ENCODE peak calls at places on chromosomes 11 and 22, in nine cellular contexts. One of them, this sample, is unnamed.

GRCh38 chr11:125938418-125938817 is 7.4 kb upstream of the VSIG10L2 start:
- DNase-seq in K562: no peak
- DNase-seq in activated CD4-positive, alpha-beta memory T cell treated with anti-CD3 and anti-CD28 coated beads, Interleukin-2, amount 10 ng/mL, durations not matched to agents 7 days and 5 days: no peak
- DNase-seq in posterior vena cava: peak
- DNase-seq in HS-27A: no peak
- DNase-seq in HL-60: peak
- DNase-seq in iPS-NIHi11: no peak
- DNase-seq in psoas muscle: no peak
- DNase-seq in naive B cell: no peak
- DNase-seq in this sample: no peak

GRCh38 chr11:36086366-36086765 is 142.5 kb downstream of the LDLRAD3 start:
- DNase-seq in HS-27A: no peak
- DNase-seq in HL-60: no peak
- DNase-seq in naive B cell: no peak
- DNase-seq in iPS-NIHi11: peak
- DNase-seq in posterior vena cava: no peak
- DNase-seq in psoas muscle: no peak
- DNase-seq in K562: no peak
- DNase-seq in activated CD4-positive, alpha-beta memory T cell treated with anti-CD3 and anti-CD28 coated beads, Interleukin-2, amount 10 ng/mL, durations not matched to agents 7 days and 5 days: no peak
- DNase-seq in this sample: no peak

GRCh38 chr11:105786766-105787165 is 176.9 kb downstream of the GRIA4 start:
- DNase-seq in posterior vena cava: no peak
- DNase-seq in psoas muscle: no peak
- DNase-seq in iPS-NIHi11: peak
- DNase-seq in HS-27A: no peak
- DNase-seq in K562: no peak
- DNase-seq in activated CD4-positive, alpha-beta memory T cell treated with anti-CD3 and anti-CD28 coated beads, Interleukin-2, amount 10 ng/mL, durations not matched to agents 7 days and 5 days: no peak
- DNase-seq in naive B cell: no peak
- DNase-seq in HL-60: no peak
- DNase-seq in this sample: no peak

GRCh38 chr11:42762348-42762747 is 549.4 kb upstream of the API5 start:
- DNase-seq in psoas muscle: no peak
- DNase-seq in iPS-NIHi11: no peak
- DNase-seq in K562: no peak
- DNase-seq in naive B cell: no peak
- DNase-seq in posterior vena cava: no peak
- DNase-seq in HS-27A: no peak
- DNase-seq in HL-60: no peak
- DNase-seq in activated CD4-positive, alpha-beta memory T cell treated with anti-CD3 and anti-CD28 coated beads, Interleukin-2, amount 10 ng/mL, durations not matched to agents 7 days and 5 days: no peak
- DNase-seq in this sample: no peak

GRCh38 chr11:45794169-45794568 is 10.8 kb upstream of the SLC35C1 start:
- DNase-seq in naive B cell: no peak
- DNase-seq in HL-60: no peak
- DNase-seq in K562: no peak
- DNase-seq in iPS-NIHi11: no peak
- DNase-seq in activated CD4-positive, alpha-beta memory T cell treated with anti-CD3 and anti-CD28 coated beads, Interleukin-2, amount 10 ng/mL, durations not matched to agents 7 days and 5 days: peak
- DNase-seq in psoas muscle: no peak
- DNase-seq in HS-27A: no peak
- DNase-seq in posterior vena cava: no peak
- DNase-seq in this sample: no peak

GRCh38 chr22:19759459-19759993 is 1.1 kb upstream of the TBX1 start:
- DNase-seq in naive B cell: no peak
- DNase-seq in iPS-NIHi11: no peak
- DNase-seq in HS-27A: no peak
- DNase-seq in posterior vena cava: no peak
- DNase-seq in K562: no peak
- DNase-seq in activated CD4-positive, alpha-beta memory T cell treated with anti-CD3 and anti-CD28 coated beads, Interleukin-2, amount 10 ng/mL, durations not matched to agents 7 days and 5 days: no peak
- DNase-seq in psoas muscle: no peak
- DNase-seq in HL-60: no peak
- DNase-seq in this sample: no peak

GRCh38 chr22:32469799-32470212 is 4.8 kb upstream of the FBXO7 start:
- DNase-seq in iPS-NIHi11: no peak
- DNase-seq in posterior vena cava: no peak
- DNase-seq in K562: peak
- DNase-seq in HS-27A: no peak
- DNase-seq in HL-60: no peak
- DNase-seq in activated CD4-positive, alpha-beta memory T cell treated with anti-CD3 and anti-CD28 coated beads, Interleukin-2, amount 10 ng/mL, durations not matched to agents 7 days and 5 days: no peak
- DNase-seq in naive B cell: no peak
- DNase-seq in psoas muscle: no peak
- DNase-seq in this sample: no peak

GRCh38 chr11:117809236-117810055 is 12.4 kb upstream of the DSCAML1 start:
- DNase-seq in HS-27A: no peak
- DNase-seq in K562: peak
- DNase-seq in HL-60: peak
- DNase-seq in activated CD4-positive, alpha-beta memory T cell treated with anti-CD3 and anti-CD28 coated beads, Interleukin-2, amount 10 ng/mL, durations not matched to agents 7 days and 5 days: peak
- DNase-seq in iPS-NIHi11: peak
- DNase-seq in psoas muscle: peak
- DNase-seq in posterior vena cava: peak
- DNase-seq in naive B cell: no peak
- DNase-seq in this sample: no peak

GRCh38 chr11:77046060-77046501 is 11.9 kb downstream of the B3GNT6 start:
- DNase-seq in K562: peak
- DNase-seq in posterior vena cava: no peak
- DNase-seq in psoas muscle: no peak
- DNase-seq in iPS-NIHi11: peak
- DNase-seq in naive B cell: peak
- DNase-seq in HS-27A: no peak
- DNase-seq in activated CD4-positive, alpha-beta memory T cell treated with anti-CD3 and anti-CD28 coated beads, Interleukin-2, amount 10 ng/mL, durations not matched to agents 7 days and 5 days: peak
- DNase-seq in HL-60: peak
- DNase-seq in this sample: no peak

GRCh38 chr11:19394525-19395016 is 153.8 kb upstream of the E2F8 start:
- DNase-seq in activated CD4-positive, alpha-beta memory T cell treated with anti-CD3 and anti-CD28 coated beads, Interleukin-2, amount 10 ng/mL, durations not matched to agents 7 days and 5 days: no peak
- DNase-seq in K562: no peak
- DNase-seq in naive B cell: no peak
- DNase-seq in posterior vena cava: no peak
- DNase-seq in psoas muscle: no peak
- DNase-seq in iPS-NIHi11: no peak
- DNase-seq in HL-60: no peak
- DNase-seq in HS-27A: no peak
- DNase-seq in this sample: no peak

GRCh38 chr11:122706261-122706660 is 50.7 kb downstream of the UBASH3B start:
- DNase-seq in K562: no peak
- DNase-seq in iPS-NIHi11: no peak
- DNase-seq in naive B cell: no peak
- DNase-seq in HS-27A: no peak
- DNase-seq in HL-60: no peak
- DNase-seq in activated CD4-positive, alpha-beta memory T cell treated with anti-CD3 and anti-CD28 coated beads, Interleukin-2, amount 10 ng/mL, durations not matched to agents 7 days and 5 days: no peak
- DNase-seq in posterior vena cava: no peak
- DNase-seq in psoas muscle: no peak
- DNase-seq in this sample: peak

GRCh38 chr11:80521592-80521991 is 1080.8 kb upstream of the TENM4 start:
- DNase-seq in activated CD4-positive, alpha-beta memory T cell treated with anti-CD3 and anti-CD28 coated beads, Interleukin-2, amount 10 ng/mL, durations not matched to agents 7 days and 5 days: no peak
- DNase-seq in psoas muscle: no peak
- DNase-seq in naive B cell: no peak
- DNase-seq in HS-27A: no peak
- DNase-seq in iPS-NIHi11: no peak
- DNase-seq in K562: no peak
- DNase-seq in posterior vena cava: no peak
- DNase-seq in HL-60: no peak
- DNase-seq in this sample: no peak

GRCh38 chr22:46437990-46438389 is 99.4 kb downstream of the CELSR1 start:
- DNase-seq in iPS-NIHi11: no peak
- DNase-seq in naive B cell: no peak
- DNase-seq in activated CD4-positive, alpha-beta memory T cell treated with anti-CD3 and anti-CD28 coated beads, Interleukin-2, amount 10 ng/mL, durations not matched to agents 7 days and 5 days: no peak
- DNase-seq in posterior vena cava: no peak
- DNase-seq in K562: no peak
- DNase-seq in psoas muscle: no peak
- DNase-seq in HS-27A: no peak
- DNase-seq in HL-60: no peak
- DNase-seq in this sample: no peak

GRCh38 chr11:67024410-67024809 is 1.5 kb downstream of the SYT12 start:
- DNase-seq in activated CD4-positive, alpha-beta memory T cell treated with anti-CD3 and anti-CD28 coated beads, Interleukin-2, amount 10 ng/mL, durations not matched to agents 7 days and 5 days: peak
- DNase-seq in HS-27A: no peak
- DNase-seq in naive B cell: peak
- DNase-seq in HL-60: peak
- DNase-seq in K562: no peak
- DNase-seq in posterior vena cava: no peak
- DNase-seq in iPS-NIHi11: no peak
- DNase-seq in psoas muscle: no peak
- DNase-seq in this sample: no peak

GRCh38 chr22:20035375-20036084 is 14.6 kb downstream of the TANGO2 start:
- DNase-seq in iPS-NIHi11: no peak
- DNase-seq in HL-60: no peak
- DNase-seq in HS-27A: no peak
- DNase-seq in naive B cell: no peak
- DNase-seq in K562: peak
- DNase-seq in psoas muscle: no peak
- DNase-seq in posterior vena cava: no peak
- DNase-seq in activated CD4-positive, alpha-beta memory T cell treated with anti-CD3 and anti-CD28 coated beads, Interleukin-2, amount 10 ng/mL, durations not matched to agents 7 days and 5 days: no peak
- DNase-seq in this sample: no peak

GRCh38 chr11:2298795-2299747 is 2.6 kb downstream of the C11orf21 start:
- DNase-seq in K562: peak
- DNase-seq in HL-60: no peak
- DNase-seq in psoas muscle: no peak
- DNase-seq in naive B cell: no peak
- DNase-seq in iPS-NIHi11: peak
- DNase-seq in activated CD4-positive, alpha-beta memory T cell treated with anti-CD3 and anti-CD28 coated beads, Interleukin-2, amount 10 ng/mL, durations not matched to agents 7 days and 5 days: peak
- DNase-seq in HS-27A: no peak
- DNase-seq in posterior vena cava: peak
- DNase-seq in this sample: peak

GRCh38 chr11:82980292-82980691 is 78.8 kb downstream of the DDIAS start:
- DNase-seq in K562: no peak
- DNase-seq in naive B cell: no peak
- DNase-seq in psoas muscle: no peak
- DNase-seq in HS-27A: peak
- DNase-seq in HL-60: no peak
- DNase-seq in activated CD4-positive, alpha-beta memory T cell treated with anti-CD3 and anti-CD28 coated beads, Interleukin-2, amount 10 ng/mL, durations not matched to agents 7 days and 5 days: no peak
- DNase-seq in posterior vena cava: no peak
- DNase-seq in iPS-NIHi11: no peak
- DNase-seq in this sample: no peak

GRCh38 chr22:47631571-47632102 is 869.2 kb downstream of the TBC1D22A start:
- DNase-seq in posterior vena cava: no peak
- DNase-seq in K562: peak
- DNase-seq in HL-60: no peak
- DNase-seq in psoas muscle: no peak
- DNase-seq in iPS-NIHi11: peak
- DNase-seq in HS-27A: no peak
- DNase-seq in naive B cell: no peak
- DNase-seq in activated CD4-positive, alpha-beta memory T cell treated with anti-CD3 and anti-CD28 coated beads, Interleukin-2, amount 10 ng/mL, durations not matched to agents 7 days and 5 days: no peak
- DNase-seq in this sample: no peak

GRCh38 chr11:104163100-104164027 is 583 bp downstream of the PDGFD start:
- DNase-seq in posterior vena cava: peak
- DNase-seq in HL-60: peak
- DNase-seq in psoas muscle: peak
- DNase-seq in activated CD4-positive, alpha-beta memory T cell treated with anti-CD3 and anti-CD28 coated beads, Interleukin-2, amount 10 ng/mL, durations not matched to agents 7 days and 5 days: no peak
- DNase-seq in iPS-NIHi11: peak
- DNase-seq in K562: no peak
- DNase-seq in naive B cell: no peak
- DNase-seq in HS-27A: no peak
- DNase-seq in this sample: no peak

GRCh38 chr22:20131856-20132685 is 467 bp downstream of the ZDHHC8 start:
- DNase-seq in K562: peak
- DNase-seq in activated CD4-positive, alpha-beta memory T cell treated with anti-CD3 and anti-CD28 coated beads, Interleukin-2, amount 10 ng/mL, durations not matched to agents 7 days and 5 days: peak
- DNase-seq in HL-60: no peak
- DNase-seq in psoas muscle: peak
- DNase-seq in posterior vena cava: peak
- DNase-seq in naive B cell: no peak
- DNase-seq in HS-27A: no peak
- DNase-seq in iPS-NIHi11: peak
- DNase-seq in this sample: no peak

GRCh38 chr22:29693151-29693550 is 26.7 kb upstream of the CABP7 start:
- DNase-seq in activated CD4-positive, alpha-beta memory T cell treated with anti-CD3 and anti-CD28 coated beads, Interleukin-2, amount 10 ng/mL, durations not matched to agents 7 days and 5 days: no peak
- DNase-seq in psoas muscle: no peak
- DNase-seq in HS-27A: no peak
- DNase-seq in K562: no peak
- DNase-seq in iPS-NIHi11: no peak
- DNase-seq in naive B cell: no peak
- DNase-seq in posterior vena cava: no peak
- DNase-seq in HL-60: no peak
- DNase-seq in this sample: no peak